ENCODE peak calls at places on chromosomes 7 and 10, in seven cellular contexts. Z, V, F, A, P, K and U are unnamed samples.

GRCh38 chr10:35639651-35640311 is 2.3 kb downstream of the FZD8 start:
- DNase-seq in Z (peak; percentile 69), V (peak; percentile 76), F (peak; percentile 70), A (peak; percentile 43), P (peak; percentile 74), K (no peak), U (peak; percentile 90)

GRCh38 chr7:151091431-151091830 is 5.2 kb downstream of the AGAP3 start:
- DNase-seq in Z (peak; percentile 32), V (peak; percentile 74), F (no peak), A (no peak), P (peak; percentile 71), K (no peak), U (peak; percentile 70)

GRCh38 chr7:23893942-23894890 is 184.2 kb downstream of the STK31 start:
- DNase-seq in Z (peak; percentile 84), V (no peak), F (no peak), A (no peak), P (no peak), K (no peak), U (peak; percentile 26)

GRCh38 chr10:132967540-132967939 is 25.2 kb upstream of the CFAP46 start:
- DNase-seq in Z (no peak), V (no peak), F (no peak), A (no peak), P (no peak), K (no peak), U (peak; percentile 18)

GRCh38 chr7:98224701-98225181 is 13.5 kb downstream of the BHLHA15 start:
- DNase-seq in Z (no peak), V (no peak), F (no peak), A (no peak), P (no peak), K (no peak), U (no peak)

GRCh38 chr10:48456808-48457761 is 147.8 kb downstream of the ARHGAP22 start:
- DNase-seq in Z (no peak), V (peak; percentile 44), F (no peak), A (no peak), P (peak; percentile 26), K (no peak), U (no peak)

GRCh38 chr10:48776528-48776927 is 91.9 kb downstream of the WDFY4 start:
- DNase-seq in Z (no peak), V (no peak), F (no peak), A (no peak), P (no peak), K (no peak), U (no peak)

GRCh38 chr10:124458874-124459273 is 2.7 kb upstream of the LHPP start:
- DNase-seq in Z (no peak), V (no peak), F (no peak), A (no peak), P (peak; percentile 31), K (no peak), U (peak; percentile 73)

GRCh38 chr7:84372155-84372621 is 177.6 kb upstream of the SEMA3A start:
- DNase-seq in Z (peak; percentile 57), V (no peak), F (peak; percentile 98), A (no peak), P (no peak), K (no peak), U (no peak)

GRCh38 chr10:541750-542371 is 147.6 kb downstream of the DIP2C start:
- DNase-seq in Z (no peak), V (no peak), F (no peak), A (no peak), P (no peak), K (no peak), U (no peak)

GRCh38 chr7:129779602-129780256 is 168.2 kb downstream of the NRF1 start:
- DNase-seq in Z (no peak), V (peak; percentile 90), F (no peak), A (peak; percentile 67), P (no peak), K (peak; percentile 65), U (no peak)

GRCh38 chr7:131607291-131608111 is 51.1 kb upstream of the PODXL start:
- DNase-seq in Z (no peak), V (no peak), F (no peak), A (no peak), P (peak; percentile 27), K (peak; percentile 33), U (peak; percentile 62)

GRCh38 chr7:27064681-27065080 is 31.1 kb downstream of the HOXA1 start:
- DNase-seq in Z (no peak), V (no peak), F (no peak), A (no peak), P (no peak), K (no peak), U (no peak)

GRCh38 chr7:27188666-27189559 is 3.9 kb upstream of the HOXA11 start:
- DNase-seq in Z (no peak), V (peak; percentile 68), F (no peak), A (no peak), P (peak; percentile 60), K (no peak), U (peak; percentile 63)

GRCh38 chr10:11255796-11256444 is 238.2 kb downstream of the CELF2 start:
- DNase-seq in Z (no peak), V (no peak), F (no peak), A (no peak), P (no peak), K (no peak), U (no peak)

GRCh38 chr7:55223023-55223422 is 142.1 kb upstream of the LANCL2 start:
- DNase-seq in Z (no peak), V (no peak), F (no peak), A (no peak), P (no peak), K (no peak), U (no peak)

GRCh38 chr7:100863406-100863950 is 3.7 kb upstream of the TRIP6 start:
- DNase-seq in Z (no peak), V (no peak), F (peak; percentile 34), A (no peak), P (no peak), K (no peak), U (no peak)

GRCh38 chr10:74114041-74114448 is 36.6 kb downstream of the AP3M1 start:
- DNase-seq in Z (no peak), V (no peak), F (no peak), A (no peak), P (no peak), K (no peak), U (no peak)

GRCh38 chr7:102834466-102834865 is 78.3 kb upstream of the LRRC17 start:
- DNase-seq in Z (no peak), V (no peak), F (no peak), A (no peak), P (no peak), K (no peak), U (no peak)

GRCh38 chr7:80330434-80330833 is 181.4 kb downstream of the GNAT3 start:
- DNase-seq in Z (peak; percentile 57), V (no peak), F (peak; percentile 83), A (no peak), P (no peak), K (no peak), U (no peak)

GRCh38 chr10:63866075-63866746 is 345.0 kb downstream of the REEP3 start:
- DNase-seq in Z (peak; percentile 62), V (peak; percentile 88), F (peak; percentile 47), A (peak; percentile 75), P (peak; percentile 87), K (peak; percentile 48), U (peak; percentile 93)

GRCh38 chr10:133129151-133129853 is 30.7 kb upstream of the KNDC1 start:
- DNase-seq in Z (no peak), V (no peak), F (no peak), A (no peak), P (no peak), K (no peak), U (no peak)

GRCh38 chr10:50541921-50542320 is 81.8 kb downstream of the SGMS1 start:
- DNase-seq in Z (no peak), V (no peak), F (no peak), A (no peak), P (no peak), K (no peak), U (no peak)

GRCh38 chr7:28356619-28357018 is 55.7 kb upstream of the CREB5 start:
- DNase-seq in Z (no peak), V (no peak), F (no peak), A (no peak), P (no peak), K (no peak), U (no peak)
- H3K4ac ChIP-seq in Z (no peak overlapping the region), V (no peak overlapping the region), F (peak overlapping the region; percentile 33), A (no peak overlapping the region), P (no peak overlapping the region), K (no peak overlapping the region), U (no peak overlapping the region)

GRCh38 chr7:89500082-89500481 is 654.2 kb upstream of the STEAP1 start:
- DNase-seq in Z (no peak), V (no peak), F (no peak), A (no peak), P (no peak), K (no peak), U (no peak)
- H3K4ac ChIP-seq in Z (no peak overlapping the region), V (no peak overlapping the region), F (no peak overlapping the region), A (no peak overlapping the region), P (no peak overlapping the region), K (no peak overlapping the region), U (no peak overlapping the region)

GRCh38 chr10:112512294-112512693 is 65.3 kb downstream of the VTI1A start:
- DNase-seq in Z (no peak), V (no peak), F (no peak), A (no peak), P (no peak), K (no peak), U (no peak)

GRCh38 chr10:112503643-112504042 is 56.6 kb downstream of the VTI1A start:
- DNase-seq in Z (no peak), V (no peak), F (no peak), A (no peak), P (no peak), K (no peak), U (no peak)

GRCh38 chr10:112510384-112510783 is 63.4 kb downstream of the VTI1A start:
- DNase-seq in Z (no peak), V (no peak), F (no peak), A (no peak), P (no peak), K (no peak), U (no peak)

GRCh38 chr10:112509558-112510299 is 62.7 kb downstream of the VTI1A start:
- DNase-seq in Z (no peak), V (no peak), F (no peak), A (no peak), P (no peak), K (no peak), U (no peak)

DNA sequence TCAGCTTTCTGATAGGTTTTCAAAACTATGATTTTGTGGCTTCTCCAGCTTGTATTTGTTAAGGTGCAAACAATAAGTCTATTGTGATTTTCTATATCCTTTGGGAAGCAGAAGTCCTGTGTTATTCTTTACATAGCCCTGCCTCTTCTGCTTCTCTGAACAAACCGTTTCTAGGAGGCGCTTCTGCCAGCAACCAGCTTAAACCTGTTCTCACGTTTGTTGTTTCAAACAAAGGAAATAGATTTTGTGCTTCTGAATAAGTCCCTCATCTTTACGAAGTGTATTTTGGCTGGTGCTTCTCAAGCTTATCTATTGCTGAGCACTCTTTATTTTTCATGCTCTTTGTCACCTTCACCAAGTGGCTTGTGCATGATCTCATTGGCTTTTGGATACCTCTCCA is 61.0 kb downstream of the VTI1A start:
- DNase-seq in Z (no peak), V (no peak), F (no peak), A (no peak), P (no peak), K (no peak), U (no peak)
- H3K4ac ChIP-seq in Z (no peak overlapping the region), V (no peak overlapping the region), F (no peak overlapping the region), A (no peak overlapping the region), P (no peak overlapping the region), K (no peak overlapping the region), U (no peak overlapping the region)

DNA sequence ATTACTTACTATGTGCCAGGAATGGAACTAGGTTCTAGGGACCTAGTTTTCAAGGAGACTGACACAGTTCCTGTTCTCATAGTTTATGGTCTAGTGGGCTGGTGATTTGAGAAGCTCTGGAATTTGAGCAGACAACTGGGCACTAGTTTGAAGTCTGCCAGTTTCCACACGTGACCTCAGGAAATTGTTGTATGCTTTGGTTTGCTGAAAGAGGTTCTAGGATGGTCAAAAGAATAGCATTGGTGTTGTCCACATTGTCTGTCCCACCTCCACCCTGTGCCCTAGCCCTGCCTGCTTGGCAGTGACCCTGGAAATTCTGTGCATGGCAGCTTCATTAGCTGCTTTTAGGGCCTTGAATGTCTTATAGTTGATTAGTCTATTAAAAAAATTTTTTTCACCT is 28.7 kb downstream of the GBF1 start:
- DNase-seq in Z (no peak), V (no peak), F (no peak), A (no peak), P (no peak), K (no peak), U (no peak)
- H3K4ac ChIP-seq in Z (no peak overlapping the region), V (no peak overlapping the region), F (no peak overlapping the region), A (no peak overlapping the region), P (no peak overlapping the region), K (no peak overlapping the region), U (no peak overlapping the region)